ENCODE peak calls at places on chromosomes 1 and 21, in seven cellular contexts. O, T, F, B, E, Z and H are unnamed samples.

GRCh38 chr1:160131803-160132565 is 16.4 kb downstream of the ATP1A2 start:
- DNase-seq in O (no peak), T (no peak), F (no peak), B (no peak), E (no peak), Z (peak), H (no peak)

GRCh38 chr1:145805057-145805456 is 18.8 kb downstream of the RNF115 start:
- DNase-seq in O (no peak), T (no peak), F (no peak), B (no peak), E (no peak), Z (no peak), H (no peak)

GRCh38 chr1:41613646-41614592 is 129.4 kb upstream of the EDN2 start:
- DNase-seq in O (no peak), T (peak), F (no peak), B (no peak), E (no peak), Z (peak), H (no peak)

GRCh38 chr1:63918395-63918945 is 144.7 kb downstream of the ROR1 start:
- DNase-seq in O (no peak), T (no peak), F (no peak), B (no peak), E (no peak), Z (no peak), H (no peak)

GRCh38 chr1:212515329-212515760 is 82.6 kb downstream of the NENF start:
- DNase-seq in O (no peak), T (no peak), F (no peak), B (no peak), E (no peak), Z (no peak), H (no peak)

GRCh38 chr1:66686406-66686805 is 65.9 kb upstream of the DYNLT5 start:
- DNase-seq in O (no peak), T (no peak), F (no peak), B (no peak), E (no peak), Z (no peak), H (no peak)

GRCh38 chr1:222641269-222641948 is 23.5 kb downstream of the MIA3 start:
- DNase-seq in O (no peak), T (no peak), F (no peak), B (no peak), E (no peak), Z (no peak), H (no peak)

GRCh38 chr1:6338685-6339084 is 54.9 kb downstream of the ACOT7 start:
- DNase-seq in O (no peak), T (no peak), F (peak), B (no peak), E (no peak), Z (no peak), H (no peak)

GRCh38 chr1:153960206-153960605 is 1.8 kb upstream of the CRTC2 start:
- DNase-seq in O (no peak), T (no peak), F (no peak), B (no peak), E (no peak), Z (no peak), H (no peak)

GRCh38 chr1:115499253-115499652 is 142.5 kb upstream of the VANGL1 start:
- DNase-seq in O (no peak), T (no peak), F (no peak), B (no peak), E (no peak), Z (no peak), H (no peak)

GRCh38 chr21:32463889-32464300 is 51.4 kb downstream of the EVA1C start:
- DNase-seq in O (peak), T (peak), F (no peak), B (no peak), E (no peak), Z (no peak), H (peak)

GRCh38 chr21:29187939-29188338 is 57.5 kb downstream of the MAP3K7CL start:
- DNase-seq in O (peak), T (peak), F (no peak), B (no peak), E (no peak), Z (peak), H (peak)

GRCh38 chr1:115457295-115457694 is 119.2 kb upstream of the NGF start:
- DNase-seq in O (no peak), T (peak), F (no peak), B (peak), E (no peak), Z (no peak), H (no peak)

GRCh38 chr1:204410764-204411450 is 710 bp downstream of the PPP1R15B start:
- DNase-seq in O (no peak), T (peak), F (no peak), B (no peak), E (no peak), Z (peak), H (no peak)

GRCh38 chr1:52901384-52901783 is 20.2 kb downstream of the ECHDC2 start:
- DNase-seq in O (no peak), T (no peak), F (no peak), B (no peak), E (no peak), Z (no peak), H (no peak)
- TF ChIP-seq CTCF in O (no peak), T (peak), F (no peak), B (no peak), E (no peak), Z (no peak), H (no peak)

DNA sequence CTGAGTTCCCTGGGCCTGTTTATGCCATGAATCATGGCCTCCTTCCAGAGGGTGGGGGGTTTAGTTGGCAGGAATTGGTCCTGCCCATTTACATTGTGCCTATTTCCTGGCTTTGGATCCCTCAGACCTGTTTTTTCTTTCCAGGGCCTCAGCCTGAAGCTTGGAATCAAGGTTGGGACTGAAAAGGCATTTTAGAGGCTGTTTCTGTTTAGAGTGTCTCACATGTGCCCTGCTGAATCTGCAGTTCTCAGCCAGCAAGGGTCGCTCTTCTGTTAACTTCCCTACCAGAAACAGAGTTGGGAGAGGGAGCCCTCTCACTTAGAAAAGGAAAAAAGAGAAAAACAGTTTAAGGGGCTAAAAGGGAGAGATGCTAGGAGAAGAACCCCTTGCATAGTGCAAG is 191.1 kb downstream of the PTPRC start:
- DNase-seq in O (no peak), T (no peak), F (no peak), B (no peak), E (no peak), Z (no peak), H (no peak)
- TF ChIP-seq CTCF in O (peak), T (peak), F (peak), B (no peak), E (no peak), Z (no peak), H (peak)

DNA sequence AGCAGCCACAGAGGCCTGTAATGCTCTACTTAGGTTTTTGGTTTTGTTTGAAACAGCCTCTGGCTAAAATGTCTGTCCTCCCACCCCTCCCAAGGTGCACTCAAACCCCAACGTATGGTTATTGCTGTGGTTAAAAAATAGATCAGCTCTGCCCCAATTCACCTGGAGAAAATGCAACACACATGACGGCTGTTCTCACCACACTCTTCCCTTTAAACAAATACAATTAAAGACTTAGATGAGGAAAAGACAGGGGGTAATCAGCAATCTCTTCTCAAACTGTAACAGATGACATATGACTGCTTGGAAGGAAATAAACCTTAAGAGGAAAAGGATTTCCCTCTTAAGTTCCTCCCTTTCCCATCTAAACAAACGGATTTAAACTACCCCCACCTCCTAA is 6.2 kb upstream of the MTMR11 start:
- DNase-seq in O (no peak), T (no peak), F (no peak), B (no peak), E (no peak), Z (no peak), H (no peak)
- TF ChIP-seq CTCF in O (no peak), T (no peak), F (no peak), B (no peak), E (no peak), Z (no peak), H (no peak)

GRCh38 chr1:109248797-109249629 is at the start of gene CELSR2:
- DNase-seq in O (no peak), T (peak), F (peak), B (peak), E (peak), Z (peak), H (no peak)
- TF ChIP-seq CTCF in O (no peak), T (peak), F (no peak), B (no peak), E (no peak), Z (no peak), H (no peak)

GRCh38 chr1:217917277-217917887 is 286.2 kb downstream of the SPATA17 start:
- DNase-seq in O (no peak), T (no peak), F (no peak), B (no peak), E (no peak), Z (no peak), H (no peak)

GRCh38 chr1:217924924-217925323 is 293.8 kb downstream of the SPATA17 start:
- DNase-seq in O (no peak), T (no peak), F (no peak), B (no peak), E (no peak), Z (no peak), H (no peak)

GRCh38 chr1:217919683-217920502 is 288.7 kb downstream of the SPATA17 start:
- DNase-seq in O (no peak), T (no peak), F (no peak), B (no peak), E (no peak), Z (no peak), H (no peak)

GRCh38 chr1:217921126-217921900 is 290.2 kb downstream of the SPATA17 start:
- DNase-seq in O (no peak), T (no peak), F (no peak), B (no peak), E (no peak), Z (no peak), H (no peak)
- TF ChIP-seq CTCF in O (no peak), T (no peak), F (no peak), B (no peak), E (no peak), Z (no peak), H (no peak)

GRCh38 chr1:51627672-51628071 is 10.8 kb downstream of the OSBPL9 start:
- DNase-seq in O (no peak), T (peak), F (no peak), B (no peak), E (no peak), Z (no peak), H (no peak)
- TF ChIP-seq CTCF in O (peak), T (peak), F (peak), B (peak), E (peak), Z (no peak), H (peak)

DNA sequence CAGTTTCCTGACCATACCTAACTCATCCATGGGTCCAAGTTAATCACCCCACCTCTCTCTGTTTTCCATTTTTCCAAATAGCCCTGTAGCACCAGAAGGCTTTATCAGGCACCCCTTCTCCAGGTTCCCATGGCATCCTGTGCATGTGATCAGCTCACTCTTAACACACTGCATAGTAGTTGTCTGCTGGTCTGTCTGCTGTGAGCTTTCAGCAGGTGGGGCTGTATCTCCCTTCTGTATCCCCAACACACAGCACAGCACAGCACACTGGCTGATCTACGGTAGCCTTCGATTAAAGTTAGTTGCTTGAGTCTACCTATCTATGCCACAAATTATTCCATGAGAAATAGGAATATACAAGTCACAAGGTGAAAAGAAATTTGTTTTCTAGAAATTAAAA is 54.3 kb upstream of the C1orf198 start:
- DNase-seq in O (no peak), T (no peak), F (no peak), B (no peak), E (no peak), Z (no peak), H (no peak)
- TF ChIP-seq CTCF in O (peak), T (peak), F (no peak), B (no peak), E (no peak), Z (no peak), H (peak)

GRCh38 chr1:247118946-247119446 is 14.8 kb upstream of the ZNF669 start:
- DNase-seq in O (no peak), T (no peak), F (no peak), B (no peak), E (peak), Z (no peak), H (no peak)
- TF ChIP-seq CTCF in O (peak), T (peak), F (peak), B (no peak), E (no peak), Z (no peak), H (no peak)

GRCh38 chr1:30229557-30229956 is 493.8 kb downstream of the MATN1 start:
- DNase-seq in O (no peak), T (no peak), F (no peak), B (no peak), E (no peak), Z (no peak), H (no peak)
- TF ChIP-seq CTCF in O (no peak), T (no peak), F (no peak), B (no peak), E (no peak), Z (no peak), H (no peak)

DNA sequence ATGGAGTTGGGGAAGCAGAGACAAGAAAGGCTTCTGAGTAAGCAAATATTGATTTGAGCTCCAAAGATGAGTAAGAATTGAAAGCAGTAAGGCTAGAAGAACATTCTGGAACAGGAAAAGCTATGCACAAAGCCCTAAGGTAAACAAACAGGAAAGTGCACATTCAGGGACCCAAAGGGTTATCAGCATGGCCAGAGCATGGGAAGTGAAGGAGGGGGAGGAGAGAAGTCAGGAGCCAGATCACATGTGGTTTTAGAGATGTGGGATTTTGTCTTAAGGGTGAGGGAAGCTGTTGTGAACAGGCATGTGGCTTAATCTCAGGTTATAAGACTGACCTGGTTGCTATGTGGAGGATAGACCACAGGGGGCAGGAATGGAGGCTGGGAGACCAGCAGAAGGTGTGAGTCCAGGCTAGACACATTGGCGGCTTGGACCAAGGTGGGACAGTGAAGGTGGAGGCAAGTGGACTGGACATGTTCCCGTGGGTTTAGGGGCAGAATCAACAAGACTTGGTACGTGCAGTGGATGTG is 7.5 kb downstream of the CSF1 start:
- DNase-seq in O (no peak), T (no peak), F (no peak), B (no peak), E (no peak), Z (peak), H (no peak)
- TF ChIP-seq CTCF in O (no peak), T (peak), F (peak), B (no peak), E (no peak), Z (no peak), H (no peak)